ENCODE peak calls at places on chromosomes 6 and 20, in nine cellular contexts. Y is naive thymus-derived CD8-positive, alpha-beta T cell; O is NCI-H460; Z is A172; T is fibroblast of lung; R is stimulated activated CD8-positive, alpha-beta memory T cell treated with anti-CD3 and anti-CD28 coated beads, Interleukin-12 subunit alpha, Interleukin-12 subunit beta, amount 100 ng/mL, for 4 hours; C is PC-3; K is NCI-H1436; B is left ventricle myocardium superior. Q is an unnamed sample.

GRCh38 chr6:139751179-139751578 is 376.7 kb upstream of the CITED2 start:
- DNase-seq in R (no peak), T (no peak), O (no peak), B (no peak), Y (no peak), C (no peak), Z (no peak), K (no peak), Q (peak; percentile 55)

GRCh38 chr6:125526007-125526720 is 223.3 kb upstream of the HEY2 start:
- DNase-seq in Y (no peak), B (no peak), T (no peak), R (no peak), Z (no peak), O (no peak), C (no peak), K (no peak), Q (no peak)

GRCh38 chr6:17892097-17892686 is 95.2 kb downstream of the KIF13A start:
- DNase-seq in K (no peak), B (no peak), Y (no peak), T (no peak), O (no peak), R (no peak), Z (no peak), C (no peak), Q (no peak)

GRCh38 chr6:1604991-1605821 is 4.5 kb upstream of the FOXC1 start:
- DNase-seq in K (no peak), C (no peak), Y (no peak), R (no peak), B (no peak), Z (no peak), O (no peak), T (no peak), Q (no peak)

GRCh38 chr6:130697661-130698535 is 129.3 kb upstream of the SMLR1 start:
- DNase-seq in T (peak; percentile 73), R (peak; percentile 11), K (peak; percentile 5), O (peak; percentile 21), Z (peak; percentile 63), B (no peak), Y (peak; percentile 45), C (peak; percentile 62), Q (no peak)

GRCh38 chr6:134938896-134939295 is 11.0 kb downstream of the ALDH8A1 start:
- DNase-seq in Z (peak; percentile 9), B (no peak), T (no peak), R (peak; percentile 24), O (no peak), Y (peak; percentile 40), K (no peak), C (no peak), Q (no peak)

GRCh38 chr6:33762713-33763112 is 16.0 kb upstream of the IP6K3 start:
- DNase-seq in B (no peak), O (no peak), C (no peak), T (peak; percentile 43), K (no peak), R (no peak), Z (no peak), Y (no peak), Q (no peak)

GRCh38 chr20:41214666-41215065 is 77.3 kb downstream of the PLCG1 start:
- DNase-seq in B (no peak), O (no peak), Z (no peak), R (no peak), C (no peak), T (no peak), K (no peak), Y (no peak), Q (peak; percentile 78)

GRCh38 chr20:25579081-25579770 is 6.1 kb downstream of the NINL start:
- DNase-seq in O (no peak), B (no peak), C (no peak), K (no peak), R (no peak), Y (no peak), Z (no peak), T (no peak), Q (no peak)

GRCh38 chr6:77040566-77041195 is 422.6 kb downstream of the HTR1B start:
- DNase-seq in C (no peak), R (no peak), T (peak; percentile 34), Z (no peak), B (no peak), O (no peak), Y (no peak), K (no peak), Q (no peak)

Q was measured in foreskin keratinocyte.